ENCODE peak calls at places on chromosomes 1 and 21, in nine cellular contexts. One of them, this sample, is unnamed.

GRCh38 chr1:2480986-2481364 is 4.9 kb downstream of the PLCH2 start:
- DNase-seq in cardiac muscle cell: no peak
- DNase-seq in left lung: no peak
- DNase-seq in fibroblast of lung: no peak
- DNase-seq in CD4-positive, alpha-beta T cell: no peak
- DNase-seq in transverse colon: no peak
- DNase-seq in endodermal cell: no peak
- DNase-seq in IMR-90: no peak
- DNase-seq in upper lobe of right lung: no peak
- DNase-seq in this sample: no peak

GRCh38 chr1:7110306-7110705 is 325.1 kb downstream of the CAMTA1 start:
- DNase-seq in IMR-90: peak
- DNase-seq in left lung: no peak
- DNase-seq in cardiac muscle cell: no peak
- DNase-seq in upper lobe of right lung: no peak
- DNase-seq in transverse colon: no peak
- DNase-seq in CD4-positive, alpha-beta T cell: no peak
- DNase-seq in fibroblast of lung: no peak
- DNase-seq in endodermal cell: no peak
- DNase-seq in this sample: no peak

GRCh38 chr1:206551985-206552325 is 44.6 kb downstream of the RASSF5 start:
- DNase-seq in cardiac muscle cell: no peak
- DNase-seq in fibroblast of lung: no peak
- DNase-seq in IMR-90: no peak
- DNase-seq in CD4-positive, alpha-beta T cell: peak
- DNase-seq in upper lobe of right lung: no peak
- DNase-seq in endodermal cell: no peak
- DNase-seq in left lung: no peak
- DNase-seq in transverse colon: peak
- DNase-seq in this sample: no peak

GRCh38 chr1:59214764-59215208 is 82.1 kb upstream of the FGGY start:
- DNase-seq in fibroblast of lung: peak
- DNase-seq in transverse colon: no peak
- DNase-seq in IMR-90: peak
- DNase-seq in cardiac muscle cell: no peak
- DNase-seq in CD4-positive, alpha-beta T cell: no peak
- DNase-seq in upper lobe of right lung: peak
- DNase-seq in left lung: peak
- DNase-seq in endodermal cell: no peak
- DNase-seq in this sample: peak

GRCh38 chr1:117928881-117929339 is 511 bp downstream of the GDAP2 start:
- DNase-seq in endodermal cell: peak
- DNase-seq in upper lobe of right lung: peak
- DNase-seq in transverse colon: peak
- DNase-seq in cardiac muscle cell: peak
- DNase-seq in left lung: peak
- DNase-seq in fibroblast of lung: peak
- DNase-seq in CD4-positive, alpha-beta T cell: peak
- DNase-seq in IMR-90: peak
- DNase-seq in this sample: peak

GRCh38 chr1:110370827-110371226 is 20.0 kb downstream of the SLC16A4 start:
- DNase-seq in fibroblast of lung: peak
- DNase-seq in endodermal cell: no peak
- DNase-seq in left lung: no peak
- DNase-seq in CD4-positive, alpha-beta T cell: no peak
- DNase-seq in transverse colon: no peak
- DNase-seq in IMR-90: peak
- DNase-seq in cardiac muscle cell: peak
- DNase-seq in upper lobe of right lung: no peak
- DNase-seq in this sample: no peak

GRCh38 chr1:119179051-119179450 is 38.6 kb upstream of the WARS2 start:
- DNase-seq in left lung: no peak
- DNase-seq in fibroblast of lung: no peak
- DNase-seq in transverse colon: no peak
- DNase-seq in upper lobe of right lung: no peak
- DNase-seq in cardiac muscle cell: no peak
- DNase-seq in IMR-90: no peak
- DNase-seq in endodermal cell: no peak
- DNase-seq in CD4-positive, alpha-beta T cell: no peak
- DNase-seq in this sample: no peak

GRCh38 chr21:27674037-27674436 is 707.1 kb upstream of the ADAMTS5 start:
- DNase-seq in cardiac muscle cell: peak
- DNase-seq in CD4-positive, alpha-beta T cell: no peak
- DNase-seq in IMR-90: peak
- DNase-seq in fibroblast of lung: peak
- DNase-seq in transverse colon: no peak
- DNase-seq in endodermal cell: no peak
- DNase-seq in left lung: no peak
- DNase-seq in upper lobe of right lung: no peak
- DNase-seq in this sample: no peak

GRCh38 chr1:199522936-199523335 is 504.6 kb upstream of the NR5A2 start:
- DNase-seq in endodermal cell: no peak
- DNase-seq in CD4-positive, alpha-beta T cell: no peak
- DNase-seq in IMR-90: peak
- DNase-seq in upper lobe of right lung: no peak
- DNase-seq in fibroblast of lung: peak
- DNase-seq in transverse colon: no peak
- DNase-seq in cardiac muscle cell: no peak
- DNase-seq in left lung: no peak
- DNase-seq in this sample: no peak

GRCh38 chr1:70039485-70039884 is 165.9 kb downstream of the LRRC40 start:
- DNase-seq in endodermal cell: no peak
- DNase-seq in transverse colon: no peak
- DNase-seq in fibroblast of lung: no peak
- DNase-seq in CD4-positive, alpha-beta T cell: no peak
- DNase-seq in left lung: no peak
- DNase-seq in upper lobe of right lung: no peak
- DNase-seq in cardiac muscle cell: no peak
- DNase-seq in IMR-90: no peak
- DNase-seq in this sample: no peak

GRCh38 chr1:205205055-205205454 is 6.4 kb downstream of the DSTYK start:
- DNase-seq in upper lobe of right lung: no peak
- DNase-seq in left lung: no peak
- DNase-seq in fibroblast of lung: no peak
- DNase-seq in cardiac muscle cell: no peak
- DNase-seq in transverse colon: no peak
- DNase-seq in IMR-90: no peak
- DNase-seq in endodermal cell: no peak
- DNase-seq in CD4-positive, alpha-beta T cell: no peak
- DNase-seq in this sample: no peak

GRCh38 chr1:174534789-174535188 is 87.0 kb downstream of the GPR52 start:
- DNase-seq in IMR-90: peak
- DNase-seq in cardiac muscle cell: no peak
- DNase-seq in CD4-positive, alpha-beta T cell: no peak
- DNase-seq in endodermal cell: no peak
- DNase-seq in fibroblast of lung: peak
- DNase-seq in upper lobe of right lung: no peak
- DNase-seq in transverse colon: no peak
- DNase-seq in left lung: no peak
- DNase-seq in this sample: no peak

GRCh38 chr1:16717174-16718108 is 22.9 kb upstream of the RNU1-4 start:
- DNase-seq in transverse colon: no peak
- DNase-seq in upper lobe of right lung: no peak
- DNase-seq in CD4-positive, alpha-beta T cell: no peak
- DNase-seq in left lung: no peak
- DNase-seq in fibroblast of lung: no peak
- DNase-seq in cardiac muscle cell: no peak
- DNase-seq in endodermal cell: peak
- DNase-seq in IMR-90: no peak
- DNase-seq in this sample: no peak

GRCh38 chr1:41810446-41810845 is 108.3 kb downstream of the HIVEP3 start:
- DNase-seq in CD4-positive, alpha-beta T cell: peak
- DNase-seq in fibroblast of lung: peak
- DNase-seq in endodermal cell: peak
- DNase-seq in upper lobe of right lung: no peak
- DNase-seq in transverse colon: no peak
- DNase-seq in left lung: no peak
- DNase-seq in cardiac muscle cell: peak
- DNase-seq in IMR-90: peak
- DNase-seq in this sample: peak

GRCh38 chr1:20278692-20279130 is 12.0 kb upstream of the VWA5B1 start:
- DNase-seq in transverse colon: no peak
- DNase-seq in upper lobe of right lung: no peak
- DNase-seq in endodermal cell: peak
- DNase-seq in fibroblast of lung: no peak
- DNase-seq in cardiac muscle cell: no peak
- DNase-seq in IMR-90: no peak
- DNase-seq in left lung: no peak
- DNase-seq in CD4-positive, alpha-beta T cell: no peak
- DNase-seq in this sample: no peak

GRCh38 chr1:220696226-220696862 is 6.2 kb downstream of the C1orf115 start:
- DNase-seq in transverse colon: no peak
- DNase-seq in endodermal cell: no peak
- DNase-seq in cardiac muscle cell: no peak
- DNase-seq in upper lobe of right lung: no peak
- DNase-seq in CD4-positive, alpha-beta T cell: no peak
- DNase-seq in left lung: no peak
- DNase-seq in IMR-90: no peak
- DNase-seq in fibroblast of lung: no peak
- DNase-seq in this sample: no peak

GRCh38 chr1:110337704-110338199 is 1.4 kb upstream of the RBM15 start:
- DNase-seq in cardiac muscle cell: no peak
- DNase-seq in IMR-90: no peak
- DNase-seq in upper lobe of right lung: peak
- DNase-seq in fibroblast of lung: no peak
- DNase-seq in endodermal cell: peak
- DNase-seq in left lung: peak
- DNase-seq in transverse colon: peak
- DNase-seq in CD4-positive, alpha-beta T cell: peak
- DNase-seq in this sample: peak

GRCh38 chr1:233885196-233886028 is 19.1 kb upstream of the SLC35F3 start:
- DNase-seq in CD4-positive, alpha-beta T cell: no peak
- DNase-seq in IMR-90: no peak
- DNase-seq in cardiac muscle cell: no peak
- DNase-seq in fibroblast of lung: no peak
- DNase-seq in left lung: no peak
- DNase-seq in endodermal cell: no peak
- DNase-seq in transverse colon: no peak
- DNase-seq in upper lobe of right lung: no peak
- DNase-seq in this sample: no peak

GRCh38 chr1:3459940-3460652 is 5.6 kb downstream of the ARHGEF16 start:
- DNase-seq in IMR-90: no peak
- DNase-seq in left lung: no peak
- DNase-seq in CD4-positive, alpha-beta T cell: no peak
- DNase-seq in endodermal cell: no peak
- DNase-seq in fibroblast of lung: no peak
- DNase-seq in cardiac muscle cell: no peak
- DNase-seq in transverse colon: peak
- DNase-seq in upper lobe of right lung: no peak
- DNase-seq in this sample: peak

GRCh38 chr1:175887981-175888428 is 144.6 kb upstream of the TNR start:
- DNase-seq in IMR-90: peak
- DNase-seq in left lung: peak
- DNase-seq in transverse colon: peak
- DNase-seq in upper lobe of right lung: no peak
- DNase-seq in CD4-positive, alpha-beta T cell: no peak
- DNase-seq in cardiac muscle cell: peak
- DNase-seq in endodermal cell: peak
- DNase-seq in fibroblast of lung: peak
- DNase-seq in this sample: peak
- TF ChIP-seq CTCF in IMR-90: peak
- TF ChIP-seq CTCF in left lung: peak
- TF ChIP-seq CTCF in transverse colon: peak
- TF ChIP-seq CTCF in upper lobe of right lung: peak
- TF ChIP-seq CTCF in CD4-positive, alpha-beta T cell: peak
- TF ChIP-seq CTCF in cardiac muscle cell: peak
- TF ChIP-seq CTCF in endodermal cell: peak
- TF ChIP-seq CTCF in fibroblast of lung: peak
- TF ChIP-seq CTCF in this sample: peak

GRCh38 chr1:65691152-65691900 is 101.4 kb upstream of the PDE4B start:
- DNase-seq in endodermal cell: no peak
- DNase-seq in fibroblast of lung: no peak
- DNase-seq in CD4-positive, alpha-beta T cell: no peak
- DNase-seq in transverse colon: no peak
- DNase-seq in cardiac muscle cell: peak
- DNase-seq in upper lobe of right lung: no peak
- DNase-seq in left lung: no peak
- DNase-seq in IMR-90: no peak
- DNase-seq in this sample: no peak
- TF ChIP-seq CTCF in endodermal cell: no peak
- TF ChIP-seq CTCF in fibroblast of lung: no peak
- TF ChIP-seq CTCF in CD4-positive, alpha-beta T cell: no peak
- TF ChIP-seq CTCF in transverse colon: no peak
- TF ChIP-seq CTCF in cardiac muscle cell: no peak
- TF ChIP-seq CTCF in upper lobe of right lung: no peak
- TF ChIP-seq CTCF in left lung: no peak
- TF ChIP-seq CTCF in IMR-90: no peak
- TF ChIP-seq CTCF in this sample: no peak

GRCh38 chr1:85894651-85895050 is 186.4 kb upstream of the ZNHIT6 start:
- DNase-seq in fibroblast of lung: peak
- DNase-seq in endodermal cell: peak
- DNase-seq in CD4-positive, alpha-beta T cell: no peak
- DNase-seq in cardiac muscle cell: peak
- DNase-seq in left lung: no peak
- DNase-seq in transverse colon: no peak
- DNase-seq in upper lobe of right lung: no peak
- DNase-seq in IMR-90: peak
- DNase-seq in this sample: peak
- TF ChIP-seq CTCF in fibroblast of lung: peak
- TF ChIP-seq CTCF in endodermal cell: peak
- TF ChIP-seq CTCF in CD4-positive, alpha-beta T cell: peak
- TF ChIP-seq CTCF in cardiac muscle cell: peak
- TF ChIP-seq CTCF in left lung: peak
- TF ChIP-seq CTCF in transverse colon: no peak
- TF ChIP-seq CTCF in upper lobe of right lung: peak
- TF ChIP-seq CTCF in IMR-90: peak
- TF ChIP-seq CTCF in this sample: peak

DNA sequence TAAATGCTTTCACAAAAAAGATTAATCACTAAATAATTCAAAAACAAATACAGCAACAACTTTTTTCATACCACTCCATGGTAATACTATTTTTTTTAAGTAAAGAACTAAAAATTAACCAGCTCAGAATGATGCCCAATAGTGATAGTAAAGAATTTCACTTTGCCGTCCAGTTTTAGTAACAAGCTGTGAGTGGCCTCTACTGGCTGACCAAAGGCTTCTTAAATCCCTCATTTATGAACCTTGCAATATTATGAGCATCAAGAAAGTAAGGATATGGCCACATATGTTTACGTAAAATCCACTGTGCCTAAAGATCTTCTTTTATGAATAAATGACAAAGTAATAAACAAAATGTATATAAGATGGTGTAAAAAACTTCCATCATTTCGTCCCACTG is 108.6 kb downstream of the GPATCH2 start:
- DNase-seq in transverse colon: no peak
- DNase-seq in left lung: no peak
- DNase-seq in upper lobe of right lung: no peak
- DNase-seq in fibroblast of lung: peak
- DNase-seq in cardiac muscle cell: peak
- DNase-seq in endodermal cell: no peak
- DNase-seq in IMR-90: no peak
- DNase-seq in CD4-positive, alpha-beta T cell: no peak
- DNase-seq in this sample: no peak
- TF ChIP-seq CTCF in transverse colon: no peak
- TF ChIP-seq CTCF in left lung: no peak
- TF ChIP-seq CTCF in upper lobe of right lung: no peak
- TF ChIP-seq CTCF in fibroblast of lung: peak
- TF ChIP-seq CTCF in cardiac muscle cell: no peak
- TF ChIP-seq CTCF in endodermal cell: no peak
- TF ChIP-seq CTCF in IMR-90: no peak
- TF ChIP-seq CTCF in CD4-positive, alpha-beta T cell: no peak
- TF ChIP-seq CTCF in this sample: no peak

This sample was measured in Calu3.